ENCODE peak calls at places on chromosomes 13 and 19, in four cellular contexts. H is K562, T is H1, Y is SK-N-SH. W is an unnamed sample.

GRCh38 chr13:41137951-41138350 is 5.3 kb upstream of the KBTBD6 start:
- DNase-seq in Y (no peak), T (no peak), H (no peak), W (no peak)

GRCh38 chr19:50325310-50326100 is 3.7 kb downstream of the KCNC3 start:
- DNase-seq in H (peak; percentile 96), T (peak; percentile 92), Y (peak; percentile 100), W (peak; percentile 99)

GRCh38 chr19:1883784-1884183 is 1.5 kb downstream of the ABHD17A start:
- DNase-seq in T (no peak), H (no peak), Y (no peak), W (no peak)

GRCh38 chr13:112124100-112124499 is 57.2 kb downstream of the SOX1 start:
- DNase-seq in H (no peak), T (no peak), Y (no peak), W (no peak)

GRCh38 chr13:38669234-38669964 is 17.5 kb upstream of the FREM2 start:
- DNase-seq in T (no peak), Y (no peak), H (no peak), W (no peak)

GRCh38 chr13:24747248-24748151 is 16.5 kb upstream of the RNF17 start:
- DNase-seq in Y (no peak), H (no peak), T (no peak), W (no peak)

GRCh38 chr13:69374036-69374435 is 733.6 kb upstream of the ATXN8OS start:
- DNase-seq in T (no peak), Y (no peak), H (no peak), W (no peak)

GRCh38 chr13:72424059-72424458 is 303.4 kb downstream of the MZT1 start:
- DNase-seq in H (no peak), Y (no peak), T (no peak), W (no peak)

GRCh38 chr13:106296723-106297122 is 238.7 kb downstream of the EFNB2 start:
- DNase-seq in T (no peak), Y (no peak), H (no peak), W (no peak)

GRCh38 chr13:92896842-92897241 is 329.8 kb upstream of the GPC6 start:
- DNase-seq in T (no peak), H (no peak), Y (peak; percentile 2), W (no peak)

GRCh38 chr19:2575734-2576481 is 100.0 kb downstream of the GADD45B start:
- DNase-seq in T (no peak), Y (peak; percentile 53), H (no peak), W (no peak)

GRCh38 chr13:57629821-57630235 is 1.7 kb upstream of the PCDH17 start:
- DNase-seq in Y (peak; percentile 95), T (peak; percentile 93), H (peak; percentile 11), W (no peak)

GRCh38 chr13:59479629-59480028 is 684.1 kb downstream of the DIAPH3 start:
- DNase-seq in T (peak; percentile 56), H (no peak), Y (no peak), W (no peak)

GRCh38 chr19:18475762-18476331 is 37.9 kb upstream of the ISYNA1 start:
- DNase-seq in Y (no peak), T (no peak), H (no peak), W (no peak)

GRCh38 chr13:113033054-113033453 is 64.0 kb downstream of the MCF2L start:
- DNase-seq in H (no peak), T (no peak), Y (no peak), W (no peak)

GRCh38 chr13:47598340-47598911 is 402.6 kb downstream of the SUCLA2 start:
- DNase-seq in Y (peak; percentile 7), T (no peak), H (no peak), W (no peak)

GRCh38 chr13:48156466-48156865 is 61.6 kb upstream of the MED4 start:
- DNase-seq in T (no peak), Y (no peak), H (no peak), W (no peak)

GRCh38 chr13:41905600-41906254 is 55.2 kb downstream of the VWA8 start:
- DNase-seq in H (peak; percentile 19), Y (peak; percentile 33), T (no peak), W (no peak)

GRCh38 chr13:62512194-62513141 is 1096.8 kb upstream of the PCDH20 start:
- DNase-seq in Y (peak; percentile 23), T (no peak), H (no peak), W (no peak)

GRCh38 chr19:8811315-8812172 is 20.6 kb downstream of the ZNF558 start:
- DNase-seq in H (no peak), Y (no peak), T (no peak), W (no peak)

GRCh38 chr19:31527443-31527842 is 178.2 kb upstream of the TSHZ3 start:
- DNase-seq in H (no peak), Y (no peak), T (no peak), W (no peak)

GRCh38 chr19:56125806-56126590 is 4.9 kb upstream of the ZNF787 start:
- DNase-seq in H (peak; percentile 73), T (no peak), Y (no peak), W (no peak)

GRCh38 chr13:107211073-107211472 is 643.1 kb upstream of the ARGLU1 start:
- DNase-seq in H (peak; percentile 35), Y (peak; percentile 70), T (peak; percentile 27), W (peak; percentile 10)

GRCh38 chr19:30063184-30064020 is 121.4 kb downstream of the URI1 start:
- DNase-seq in Y (no peak), H (no peak), T (no peak), W (no peak)

GRCh38 chr13:90899411-90899810 is 448.1 kb upstream of the MIR17HG start:
- DNase-seq in H (no peak), T (no peak), Y (no peak), W (no peak)

GRCh38 chr19:51124216-51124615 is 490 bp upstream of the SIGLEC9 start:
- DNase-seq in H (no peak), Y (no peak), T (no peak), W (no peak)

GRCh38 chr19:5805465-5806132 is 732 bp downstream of the NRTN start:
- DNase-seq in H (peak; percentile 86), Y (peak; percentile 91), T (no peak), W (peak; percentile 53)

GRCh38 chr13:96243371-96243770 is 153.5 kb downstream of the HS6ST3 start:
- DNase-seq in T (no peak), H (no peak), Y (no peak), W (no peak)

GRCh38 chr13:107835339-107836018 is 379.9 kb downstream of the LIG4 start:
- DNase-seq in T (no peak), Y (no peak), H (no peak), W (no peak)

GRCh38 chr13:110354209-110354627 is 47.1 kb downstream of the COL4A2 start:
- DNase-seq in T (no peak), H (no peak), Y (no peak), W (no peak)

GRCh38 chr19:8423821-8424223 is 10.7 kb downstream of the MARCHF2 start:
- DNase-seq in T (no peak), H (peak; percentile 80), Y (peak; percentile 66), W (no peak)

GRCh38 chr13:36148436-36148835 is 17.3 kb upstream of the DCLK1 start:
- DNase-seq in H (no peak), T (no peak), Y (no peak), W (no peak)

GRCh38 chr19:16457195-16457953 is 14.4 kb downstream of the EPS15L1 start:
- DNase-seq in H (peak; percentile 57), Y (peak; percentile 87), T (no peak), W (no peak)
- TF ChIP-seq TAF1 in H (no peak), Y (no peak), T (no peak), W (peak; percentile 8)

GRCh38 chr19:658916-659839 is 3.8 kb downstream of the RNF126 start:
- DNase-seq in Y (no peak), H (peak; percentile 53), T (no peak), W (no peak)

GRCh38 chr19:657611-658010 is 5.4 kb downstream of the RNF126 start:
- DNase-seq in Y (no peak), T (no peak), H (no peak), W (no peak)

GRCh38 chr19:655691-656090 is 7.3 kb downstream of the RNF126 start:
- DNase-seq in T (no peak), H (no peak), Y (no peak), W (no peak)

GRCh38 chr19:658059-658839 is 4.8 kb downstream of the RNF126 start:
- DNase-seq in T (no peak), H (no peak), Y (no peak), W (no peak)

DNA sequence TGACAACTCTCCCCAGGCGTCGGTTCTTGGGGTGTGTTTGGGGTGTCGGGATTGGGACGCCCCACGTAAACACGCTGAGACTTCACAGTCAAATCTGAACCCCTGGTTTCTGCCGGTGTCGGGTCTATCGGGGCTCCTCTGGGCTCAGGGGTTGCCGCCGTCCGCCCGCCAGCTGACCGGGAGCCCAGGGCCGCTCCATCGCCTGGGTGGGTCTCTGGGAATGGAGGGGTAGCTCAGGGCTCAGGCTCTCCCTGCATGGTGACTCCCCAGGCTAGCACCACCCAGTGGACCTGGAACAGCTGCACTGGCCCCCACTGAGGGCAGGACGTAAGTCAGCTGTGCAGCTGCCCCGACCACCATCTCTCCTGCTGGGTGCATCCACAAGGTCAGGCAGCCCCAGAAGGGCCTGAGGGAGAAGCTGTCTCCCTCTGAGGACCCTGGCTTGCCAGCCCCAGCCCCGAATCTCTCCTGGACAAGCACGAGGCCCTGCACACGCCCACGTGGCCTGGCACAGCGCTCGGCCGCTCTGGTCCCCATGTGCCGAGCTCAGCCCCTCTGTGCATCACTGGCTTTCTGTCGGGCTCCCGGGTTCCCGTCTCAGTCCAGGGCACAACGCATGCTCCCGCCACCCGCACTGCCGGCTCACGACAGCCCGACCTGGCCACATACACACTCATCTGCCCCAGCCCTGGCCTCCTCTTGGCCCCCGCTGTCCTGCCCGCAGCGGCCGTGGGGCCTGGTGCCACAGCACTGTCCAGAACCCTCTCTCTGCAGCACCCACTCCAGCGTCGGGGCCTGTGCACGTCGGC is 6.1 kb downstream of the RNF126 start:
- DNase-seq in T (no peak), Y (no peak), H (no peak), W (no peak)
- TF ChIP-seq POLR2AphosphoS5 in T (no peak), Y (no peak), H (no peak), W (peak; percentile 18)

GRCh38 chr13:99545979-99546378 is 44.7 kb downstream of the TM9SF2 start:
- DNase-seq in H (no peak), Y (no peak), T (no peak), W (no peak)

GRCh38 chr13:99542788-99543406 is 41.6 kb downstream of the TM9SF2 start:
- DNase-seq in T (no peak), Y (no peak), H (no peak), W (peak; percentile 40)

GRCh38 chr13:99548448-99548847 is 47.2 kb downstream of the TM9SF2 start:
- DNase-seq in T (no peak), H (no peak), Y (no peak), W (no peak)

DNA sequence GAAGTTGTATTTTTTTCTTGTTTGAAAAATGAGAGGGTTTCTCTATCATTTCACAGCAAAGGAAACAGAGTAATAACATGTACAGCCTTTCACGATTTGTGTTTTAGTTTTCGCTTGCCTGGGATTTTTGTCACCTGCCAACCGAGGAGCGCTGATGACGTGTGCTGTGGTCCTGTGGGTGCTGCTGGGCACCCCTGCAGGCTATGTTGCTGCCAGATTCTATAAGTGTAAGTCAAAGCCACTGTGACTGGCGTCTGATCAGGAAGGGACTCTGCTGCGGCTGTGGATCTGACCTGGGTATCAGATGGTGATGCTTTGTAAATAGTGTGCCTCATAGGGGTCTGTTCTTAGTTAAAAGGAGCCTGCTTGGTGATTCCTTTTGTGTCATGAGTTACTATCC is 45.6 kb downstream of the TM9SF2 start:
- DNase-seq in Y (no peak), H (no peak), T (no peak), W (no peak)
- TF ChIP-seq TAF1 in Y (no peak), H (no peak), T (no peak), W (no peak)

DNA sequence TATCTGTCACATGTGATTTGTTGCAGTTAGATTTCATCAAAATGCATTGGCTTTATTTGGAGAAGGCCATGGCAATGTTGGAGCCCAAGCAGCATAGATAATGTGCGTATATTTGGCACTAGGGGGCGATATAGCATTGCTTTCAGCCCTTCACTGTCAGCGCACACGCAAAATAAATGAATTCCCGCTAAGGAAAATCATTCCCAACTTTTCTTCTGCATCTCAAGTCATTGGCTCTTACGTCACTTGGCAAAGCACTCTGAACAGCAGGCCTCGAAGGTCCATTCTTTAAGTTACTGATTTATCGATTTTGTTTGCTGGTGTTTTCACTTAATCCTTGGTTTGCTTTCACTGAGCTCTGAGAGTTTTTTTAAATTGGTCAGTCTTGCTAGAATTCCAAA is 97.9 kb upstream of the IPO5 start:
- DNase-seq in T (no peak), Y (peak; percentile 62), H (peak; percentile 58), W (no peak)
- TF ChIP-seq POLR2AphosphoS5 in T (no peak), Y (no peak), H (no peak), W (no peak)